ENCODE peak calls at places on chromosomes 7 and 10, in five cellular contexts. J is naive thymus-derived CD8-positive, alpha-beta T cell; N is PC-9; Q is stimulated activated CD8-positive, alpha-beta memory T cell treated with anti-CD3 and anti-CD28 coated beads, Interleukin-15, amount 100 ng/mL, for 24 hours; E is EL. Y is an unnamed sample.

GRCh38 chr10:109393425-109393824 is 529.9 kb downstream of the XPNPEP1 start:
- DNase-seq in J (no peak), E (no peak), N (no peak), Q (no peak), Y (no peak)

GRCh38 chr10:95428702-95429101 is 132.5 kb downstream of the SORBS1 start:
- DNase-seq in J (no peak), Q (no peak), E (no peak), N (no peak), Y (no peak)

GRCh38 chr7:135232720-135233119 is 918 bp upstream of the STRA8 start:
- DNase-seq in E (no peak), N (no peak), Q (no peak), J (no peak), Y (no peak)

GRCh38 chr7:88546808-88547207 is 212.7 kb upstream of the ZNF804B start:
- DNase-seq in E (peak; percentile 1), Q (no peak), N (peak; percentile 37), J (no peak), Y (no peak)

GRCh38 chr10:114068054-114068707 is 24.5 kb downstream of the ADRB1 start:
- DNase-seq in N (no peak), Q (no peak), E (peak; percentile 40), J (no peak), Y (no peak)

GRCh38 chr10:79164075-79164474 is 95.3 kb downstream of the ZMIZ1 start:
- DNase-seq in J (no peak), N (no peak), E (no peak), Q (no peak), Y (no peak)

GRCh38 chr10:11437391-11438241 is 173.8 kb downstream of the USP6NL start:
- DNase-seq in E (no peak), Q (no peak), N (no peak), J (no peak), Y (no peak)

GRCh38 chr7:111145472-111145871 is 54.5 kb downstream of the LRRN3 start:
- DNase-seq in N (no peak), Q (no peak), E (no peak), J (no peak), Y (no peak)

GRCh38 chr7:149479554-149479953 is 18.1 kb downstream of the ZNF746 start:
- DNase-seq in J (no peak), E (no peak), Q (no peak), N (no peak), Y (no peak)

Y was measured in effector memory CD8-positive, alpha-beta T cell.